ENCODE peak calls at places on chromosomes 13 and 19, in four cellular contexts. H, Q, M and A are unnamed samples.

GRCh38 chr19:42088471-42089190 is 12.7 kb downstream of the ZNF574 start:
- DNase-seq in H (no peak), Q (peak), M (no peak), A (peak)

GRCh38 chr13:53545340-53545941 is 516.8 kb downstream of the OLFM4 start:
- DNase-seq in M (no peak), H (no peak), Q (no peak), A (no peak)

GRCh38 chr19:46737761-46738171 is 8.1 kb upstream of the FKRP start:
- DNase-seq in M (no peak), Q (no peak), H (no peak), A (no peak)

GRCh38 chr19:18173054-18173571 is 500 bp upstream of the IFI30 start:
- DNase-seq in Q (no peak), H (no peak), M (no peak), A (peak)

GRCh38 chr19:3818918-3819317 is 32.7 kb upstream of the MATK start:
- DNase-seq in M (no peak), Q (no peak), H (no peak), A (no peak)

GRCh38 chr13:96925869-96926628 is 68.2 kb downstream of the OXGR1 start:
- DNase-seq in M (no peak), H (no peak), Q (no peak), A (no peak)

GRCh38 chr13:64255988-64256387 is 2840.3 kb upstream of the PCDH20 start:
- DNase-seq in M (no peak), H (no peak), Q (no peak), A (no peak)

GRCh38 chr13:114260818-114261217 is 20.6 kb upstream of the UPF3A start:
- DNase-seq in H (no peak), Q (no peak), M (no peak), A (no peak)

GRCh38 chr13:61294467-61295186 is 121.0 kb downstream of the PCDH20 start:
- DNase-seq in H (no peak), Q (no peak), M (no peak), A (no peak)

GRCh38 chr13:21668665-21669599 is 1.9 kb upstream of the FGF9 start:
- DNase-seq in Q (no peak), H (no peak), M (peak), A (peak)

GRCh38 chr19:771332-771785 is 20.4 kb downstream of the MISP start:
- DNase-seq in M (no peak), H (no peak), Q (no peak), A (peak)

DNA sequence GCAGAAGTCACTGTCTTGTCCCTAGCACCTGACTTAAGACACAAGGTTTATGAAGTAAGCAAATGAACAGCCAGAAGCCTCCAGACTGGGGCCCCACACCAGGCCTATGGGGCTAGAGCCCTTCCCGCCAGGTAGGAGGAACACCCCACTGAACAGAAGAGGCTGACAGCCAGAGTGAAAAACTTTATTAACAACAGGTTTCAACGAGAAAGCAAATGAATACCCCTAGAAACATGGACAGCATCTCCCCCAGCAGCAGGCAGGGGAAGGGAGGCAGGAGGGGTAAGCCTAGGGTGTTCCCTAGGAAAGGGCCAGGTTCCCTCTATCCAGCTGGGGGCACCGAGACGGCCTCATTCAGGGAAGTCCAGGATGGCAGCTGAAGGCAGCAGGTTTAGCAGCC is 1.3 kb downstream of the WDR83 start:
- DNase-seq in Q (no peak), H (no peak), M (no peak), A (no peak)
- H3K4me3 ChIP-seq in Q (peak), H (no peak), M (no peak), A (peak)

GRCh38 chr13:90222758-90223157 is 1124.7 kb upstream of the MIR17HG start:
- DNase-seq in Q (no peak), M (no peak), H (no peak), A (no peak)
- TF ChIP-seq CTCF in Q (no peak), M (no peak), H (no peak), A (no peak)

GRCh38 chr19:51031220-51031879 is 3.5 kb downstream of the KLK12 start:
- DNase-seq in H (no peak), M (no peak), Q (no peak), A (no peak)

GRCh38 chr19:51029718-51030117 is 3.3 kb upstream of the KLK11 start:
- DNase-seq in Q (no peak), H (no peak), M (no peak), A (no peak)

GRCh38 chr19:51031880-51032225 is 2.9 kb downstream of the KLK12 start:
- DNase-seq in Q (no peak), H (no peak), M (no peak), A (no peak)

GRCh38 chr19:51027873-51028272 is 1.5 kb upstream of the KLK11 start:
- DNase-seq in M (no peak), H (no peak), Q (no peak), A (no peak)

GRCh38 chr19:51030631-51031030 is 4.2 kb downstream of the KLK12 start:
- DNase-seq in M (no peak), Q (no peak), H (no peak), A (no peak)
- H3K4me3 ChIP-seq in M (no peak), Q (no peak), H (no peak), A (no peak)

GRCh38 chr19:58407658-58408151 is 744 bp upstream of the ZNF584 start:
- DNase-seq in M (no peak), Q (no peak), H (no peak), A (no peak)

GRCh38 chr19:58406818-58407657 is 1.4 kb upstream of the ZNF584 start:
- DNase-seq in H (no peak), M (no peak), Q (no peak), A (no peak)

GRCh38 chr19:58409010-58409790 is 751 bp downstream of the ZNF584 start:
- DNase-seq in H (no peak), M (no peak), Q (no peak), A (peak)

GRCh38 chr19:58408152-58409009 is at the start of gene ZNF584:
- DNase-seq in Q (peak), M (peak), H (peak), A (peak)
- TF ChIP-seq CTCF in Q (peak), M (no peak), H (peak), A (peak)

GRCh38 chr13:98893361-98893760 is 84.5 kb downstream of the DOCK9 start:
- DNase-seq in Q (no peak), H (no peak), M (no peak), A (no peak)

GRCh38 chr13:98890186-98890585 is 87.7 kb downstream of the DOCK9 start:
- DNase-seq in Q (peak), M (no peak), H (no peak), A (peak)

GRCh38 chr13:98890920-98891319 is 86.9 kb downstream of the DOCK9 start:
- DNase-seq in H (no peak), Q (no peak), M (no peak), A (no peak)

GRCh38 chr13:98892821-98893220 is 85.0 kb downstream of the DOCK9 start:
- DNase-seq in H (no peak), Q (no peak), M (no peak), A (no peak)

DNA sequence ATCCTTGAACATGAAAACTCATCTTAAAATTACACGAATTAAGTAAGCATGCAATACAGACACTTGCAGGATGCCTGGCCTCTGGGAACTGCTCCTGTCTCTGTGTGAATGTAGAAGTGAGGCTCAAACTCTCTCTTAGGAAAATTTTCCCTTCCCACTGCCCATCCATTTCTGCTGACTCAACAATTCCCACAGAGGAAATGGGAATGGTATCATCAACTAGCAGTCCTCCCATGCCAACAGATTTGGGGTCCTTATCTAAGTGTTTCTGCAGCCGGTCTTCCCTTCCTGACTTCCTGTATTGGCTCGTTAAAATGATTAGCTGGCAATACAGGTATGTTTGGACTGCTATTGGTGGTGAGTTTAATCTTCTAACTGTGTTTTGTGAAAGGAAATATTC is 85.8 kb downstream of the DOCK9 start:
- DNase-seq in M (no peak), H (no peak), Q (no peak), A (no peak)
- H3K4me3 ChIP-seq in M (no peak), H (no peak), Q (no peak), A (no peak)

GRCh38 chr13:19888799-19889198 is 25.4 kb upstream of the ZMYM5 start:
- DNase-seq in M (no peak), Q (no peak), H (no peak), A (peak)
- TF ChIP-seq CTCF in M (peak), Q (peak), H (no peak), A (peak)

GRCh38 chr13:31663880-31664585 is 75.3 kb upstream of the RXFP2 start:
- DNase-seq in Q (no peak), H (no peak), M (no peak), A (no peak)
- H3K4me3 ChIP-seq in Q (no peak), H (no peak), M (no peak), A (no peak)

DNA sequence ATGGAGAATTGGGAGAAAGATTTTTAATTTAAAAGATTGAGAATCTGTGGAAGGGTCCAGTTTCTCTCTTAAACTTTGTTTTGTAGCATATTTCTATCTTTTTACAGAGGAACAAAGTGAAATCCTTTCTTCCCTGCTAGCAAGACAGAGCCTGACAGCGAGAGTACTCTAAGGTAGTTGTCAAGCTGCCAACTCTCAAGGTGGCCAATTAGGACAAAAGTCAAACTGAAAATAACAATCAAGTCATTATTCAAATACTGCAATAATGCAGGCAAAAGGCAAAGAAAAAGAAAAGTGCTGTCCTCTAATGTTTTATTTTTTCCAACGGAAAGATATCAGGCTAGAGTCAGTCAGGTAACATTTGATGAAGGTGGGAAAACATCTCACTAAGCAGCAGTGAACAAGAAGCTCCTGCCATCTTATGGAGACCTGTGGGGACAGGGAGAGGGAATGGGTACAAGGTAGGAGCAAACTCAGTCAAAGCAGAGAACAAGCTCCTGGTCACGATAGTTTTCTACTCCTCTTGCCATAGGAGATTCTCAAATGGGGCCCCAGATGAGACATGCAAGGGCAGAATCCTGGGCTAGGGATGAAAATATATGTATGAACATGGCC is 801.9 kb upstream of the SLITRK1 start:
- DNase-seq in Q (no peak), M (no peak), H (no peak), A (no peak)
- TF ChIP-seq CTCF in Q (no peak), M (no peak), H (no peak), A (no peak)

GRCh38 chr19:7869910-7870511 is 4.2 kb downstream of the PRR36 start:
- DNase-seq in M (peak), H (peak), Q (no peak), A (peak)

GRCh38 chr19:7870571-7871279 is 3.5 kb downstream of the PRR36 start:
- DNase-seq in Q (no peak), H (peak), M (peak), A (peak)

GRCh38 chr19:7871280-7871529 is 3.0 kb downstream of the PRR36 start:
- DNase-seq in Q (no peak), H (no peak), M (no peak), A (no peak)

GRCh38 chr19:7872306-7873204 is 1.6 kb downstream of the PRR36 start:
- DNase-seq in Q (no peak), H (no peak), M (no peak), A (no peak)

GRCh38 chr19:7871530-7872305 is 2.5 kb downstream of the PRR36 start:
- DNase-seq in M (peak), H (peak), Q (peak), A (peak)
- H3K4me3 ChIP-seq in M (peak), H (peak), Q (peak), A (peak)

GRCh38 chr13:66200555-66200954 is 1029.6 kb downstream of the PCDH9 start:
- DNase-seq in M (no peak), Q (no peak), H (no peak), A (peak)
- TF ChIP-seq CTCF in M (no peak), Q (no peak), H (no peak), A (peak)